ENCODE peak calls at places on chromosomes 4 and X, in six cellular contexts. G is caudate nucleus, Q is HCT116, D is ovary, M is esophagus squamous epithelium, I is left ventricle myocardium inferior. K is an unnamed sample.

GRCh38 chr4:156771171-156771837 is 200.3 kb downstream of the PDGFC start:
- DNase-seq in G (no peak), Q (peak; percentile 51), D (no peak), M (no peak), I (no peak), K (peak; percentile 90)

GRCh38 chr4:144645621-144646522 is at the start of gene HHIP:
- DNase-seq in G (peak; percentile 75), Q (no peak), D (peak; percentile 73), M (no peak), I (peak; percentile 27), K (no peak)

GRCh38 chrX:115367956-115368355 is 78.4 kb downstream of the LUZP4 start:
- DNase-seq in G (no peak), Q (no peak), D (no peak), M (no peak), I (no peak), K (no peak)

GRCh38 chrX:11209798-11210197 is 83.4 kb upstream of the AMELX start:
- DNase-seq in G (no peak), Q (no peak), D (no peak), M (no peak), I (no peak), K (no peak)

GRCh38 chr4:83569429-83569828 is 33.5 kb downstream of the GPAT3 start:
- DNase-seq in G (no peak), Q (no peak), D (no peak), M (no peak), I (no peak), K (no peak)

GRCh38 chr4:35342833-35343232 is 901.5 kb downstream of the ARAP2 start:
- DNase-seq in G (no peak), Q (no peak), D (no peak), M (no peak), I (no peak), K (no peak)

GRCh38 chrX:54248309-54248708 is 65.3 kb upstream of the FAM120C start:
- DNase-seq in G (no peak), Q (peak; percentile 6), D (no peak), M (no peak), I (no peak), K (peak; percentile 12)

GRCh38 chrX:136176399-136176825 is 29.1 kb downstream of the FHL1 start:
- DNase-seq in G (no peak), Q (no peak), D (no peak), M (no peak), I (no peak), K (no peak)

GRCh38 chrX:118579417-118579816 is 83.8 kb downstream of the DOCK11 start:
- DNase-seq in G (no peak), Q (no peak), D (no peak), M (no peak), I (no peak), K (no peak)

GRCh38 chrX:56788229-56788628 is 59.2 kb downstream of the NBDY start:
- DNase-seq in G (peak; percentile 2), Q (no peak), D (peak; percentile 48), M (no peak), I (no peak), K (no peak)

GRCh38 chr4:2977116-2978097 is 14.0 kb downstream of the GRK4 start:
- DNase-seq in G (peak; percentile 6), Q (no peak), D (no peak), M (no peak), I (no peak), K (no peak)

GRCh38 chrX:14026121-14026520 is 3.6 kb downstream of the GEMIN8 start:
- DNase-seq in G (peak; percentile 54), Q (no peak), D (no peak), M (no peak), I (no peak), K (no peak)

GRCh38 chrX:9912341-9912740 is 54.8 kb upstream of the CLDN34 start:
- DNase-seq in G (peak; percentile 10), Q (no peak), D (no peak), M (no peak), I (no peak), K (peak; percentile 56)

GRCh38 chr4:12645732-12646131 is 838.4 kb downstream of the RAB28 start:
- DNase-seq in G (no peak), Q (no peak), D (no peak), M (no peak), I (no peak), K (no peak)

GRCh38 chr4:65007841-65008439 is 598.7 kb upstream of the TECRL start:
- DNase-seq in G (no peak), Q (peak; percentile 13), D (no peak), M (no peak), I (no peak), K (peak; percentile 3)

GRCh38 chrX:40176979-40177430 is 79.2 kb upstream of the BCOR start:
- DNase-seq in G (no peak), Q (no peak), D (peak; percentile 67), M (no peak), I (no peak), K (no peak)

GRCh38 chr4:3307891-3308575 is 15.2 kb downstream of the RGS12 start:
- DNase-seq in G (no peak), Q (no peak), D (peak; percentile 32), M (no peak), I (no peak), K (no peak)

GRCh38 chr4:67743194-67743593 is 11.0 kb downstream of the GNRHR start:
- DNase-seq in G (no peak), Q (no peak), D (no peak), M (no peak), I (no peak), K (no peak)

GRCh38 chr4:61590881-61591280 is 390.8 kb downstream of the ADGRL3 start:
- DNase-seq in G (no peak), Q (no peak), D (no peak), M (no peak), I (no peak), K (no peak)

GRCh38 chr4:132991111-132991510 is 158.0 kb upstream of the PCDH10 start:
- DNase-seq in G (no peak), Q (no peak), D (no peak), M (no peak), I (no peak), K (no peak)

GRCh38 chr4:23373269-23373668 is 516.6 kb downstream of the PPARGC1A start:
- DNase-seq in G (no peak), Q (no peak), D (no peak), M (no peak), I (peak; percentile 41), K (peak; percentile 70)

GRCh38 chr4:122117743-122118142 is 34.4 kb upstream of the BLTP1 start:
- DNase-seq in G (no peak), Q (no peak), D (no peak), M (no peak), I (no peak), K (no peak)

GRCh38 chr4:15920723-15921591 is 17.6 kb downstream of the FGFBP1 start:
- DNase-seq in G (no peak), Q (peak; percentile 89), D (peak; percentile 37), M (peak; percentile 3), I (no peak), K (peak; percentile 91)

GRCh38 chr4:79163981-79164490 is 161.8 kb downstream of the NAA11 start:
- DNase-seq in G (no peak), Q (no peak), D (no peak), M (no peak), I (no peak), K (no peak)

GRCh38 chrX:23554304-23554703 is 113.0 kb upstream of the PRDX4 start:
- DNase-seq in G (no peak), Q (peak; percentile 22), D (no peak), M (no peak), I (no peak), K (no peak)

GRCh38 chr4:121156822-121157769 is 7.0 kb downstream of the TNIP3 start:
- DNase-seq in G (no peak), Q (no peak), D (peak; percentile 32), M (no peak), I (peak; percentile 20), K (no peak)

GRCh38 chr4:36244257-36245084 is at the start of gene ARAP2:
- DNase-seq in G (peak; percentile 70), Q (peak; percentile 61), D (peak; percentile 46), M (peak; percentile 2), I (peak; percentile 33), K (peak; percentile 43)

GRCh38 chr4:9685692-9686091 is 95.7 kb upstream of the DRD5 start:
- DNase-seq in G (no peak), Q (no peak), D (no peak), M (no peak), I (no peak), K (no peak)

GRCh38 chr4:9691221-9692065 is 90.0 kb upstream of the DRD5 start:
- DNase-seq in G (peak; percentile 96), Q (peak; percentile 85), D (peak; percentile 98), M (peak; percentile 67), I (peak; percentile 97), K (peak; percentile 56)
- H3K27ac ChIP-seq in G (peak overlapping the region; percentile 85), Q (peak overlapping the region; percentile 39), D (peak overlapping the region; percentile 88), M (peak overlapping the region; percentile 87), I (peak overlapping the region; percentile 79), K (no peak overlapping the region)

DNA sequence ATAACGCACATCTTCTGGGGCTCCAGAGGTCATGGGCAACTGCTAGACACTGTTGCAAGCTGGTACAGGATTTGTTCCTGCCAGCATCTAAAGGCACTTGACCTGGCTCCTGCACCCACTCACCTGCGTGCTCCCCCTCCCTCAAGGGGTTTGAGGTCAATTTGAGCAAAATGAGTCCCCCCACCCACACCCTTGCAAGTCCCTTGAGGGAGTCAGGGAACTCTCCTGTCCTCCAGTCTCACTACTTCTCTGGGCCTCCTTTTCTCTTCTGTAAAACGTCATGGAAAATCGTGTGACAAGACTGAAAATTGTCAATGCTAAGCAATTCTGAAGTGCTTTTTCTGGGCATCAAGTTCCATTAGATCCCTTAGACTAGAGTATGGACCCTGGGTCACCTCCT is 39.9 kb upstream of the PGK1 start:
- DNase-seq in G (no peak), Q (no peak), D (no peak), M (no peak), I (no peak), K (no peak)
- H3K27ac ChIP-seq in G (no peak overlapping the region), Q (no peak overlapping the region), D (no peak overlapping the region), M (no peak overlapping the region), I (no peak overlapping the region), K (no peak overlapping the region)

DNA sequence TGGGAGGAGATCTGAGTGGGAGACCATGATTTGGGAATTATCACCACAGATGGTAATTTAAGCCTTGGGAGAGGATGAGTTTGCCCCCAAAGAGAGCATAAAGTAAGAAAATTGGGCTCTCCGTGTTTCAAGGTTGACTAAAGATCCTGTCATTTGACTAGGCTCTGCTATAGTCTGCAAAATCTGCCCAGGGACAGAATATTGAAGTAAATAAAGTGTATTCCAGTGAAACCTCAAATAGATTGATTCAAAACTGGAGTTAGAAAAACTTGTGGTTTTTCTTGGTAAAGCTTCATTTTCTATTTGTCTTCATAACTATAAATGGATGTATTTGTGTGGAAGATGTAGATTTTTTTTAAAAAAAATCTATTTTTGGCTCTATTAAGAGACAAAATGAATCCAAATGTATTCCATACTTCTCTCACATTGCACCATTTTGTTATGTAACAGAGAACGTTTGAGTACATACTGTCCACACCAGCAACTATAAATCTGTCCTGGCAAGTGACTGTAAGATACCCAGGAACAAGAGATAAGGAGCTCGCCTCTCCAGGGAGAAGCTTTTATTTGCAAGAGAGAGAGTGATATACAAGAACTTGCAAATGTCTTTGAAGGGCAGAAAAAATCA is 170.2 kb downstream of the CBR4 start:
- DNase-seq in G (no peak), Q (no peak), D (no peak), M (no peak), I (no peak), K (no peak)
- H3K27ac ChIP-seq in G (no peak overlapping the region), Q (no peak overlapping the region), D (peak overlapping the region; percentile 42), M (peak overlapping the region; percentile 95), I (peak overlapping the region; percentile 86), K (peak overlapping the region; percentile 80)

DNA sequence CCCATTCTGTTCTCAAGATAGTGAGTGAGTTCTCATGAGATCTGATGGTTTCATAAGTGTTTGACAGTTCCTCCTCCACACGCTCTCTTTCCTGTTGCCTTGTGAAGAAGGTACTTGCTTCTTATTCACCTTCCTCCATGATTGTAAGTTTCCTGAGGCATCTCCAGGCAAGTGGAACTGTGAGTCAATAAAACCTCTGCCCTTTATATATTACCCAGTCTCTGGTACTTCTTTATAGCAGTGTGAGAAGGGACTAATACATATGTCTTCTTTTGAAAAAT is 58.4 kb downstream of the CFAP299 start:
- DNase-seq in G (no peak), Q (no peak), D (no peak), M (no peak), I (no peak), K (no peak)
- H3K27ac ChIP-seq in G (no peak overlapping the region), Q (no peak overlapping the region), D (no peak overlapping the region), M (no peak overlapping the region), I (no peak overlapping the region), K (peak overlapping the region; percentile 45)

K was measured in epithelial cell of prostate.